ENCODE peak calls at places on chromosome 5, in four cellular contexts. X is hepatocyte, H is natural killer cell, R is PC-9. K is an unnamed sample.

GRCh38 chr5:149141957-149142851 is 911 bp downstream of the ABLIM3 start:
- DNase-seq in X (no peak), H (no peak), R (no peak), K (no peak)

GRCh38 chr5:110351451-110351850 is 375.0 kb downstream of the TMEM232 start:
- DNase-seq in X (no peak), H (no peak), R (no peak), K (no peak)

GRCh38 chr5:88256872-88257271 is 11.8 kb downstream of the TMEM161B start:
- DNase-seq in X (no peak), H (no peak), R (no peak), K (no peak)

GRCh38 chr5:176578391-176578808 is 29.3 kb downstream of the CDHR2 start:
- DNase-seq in X (peak; percentile 86), H (no peak), R (peak; percentile 86), K (no peak)

GRCh38 chr5:97133106-97133505 is 9.3 kb downstream of the LIX1 start:
- DNase-seq in X (no peak), H (no peak), R (no peak), K (no peak)

GRCh38 chr5:77645158-77645994 is 6.9 kb upstream of the OTP start:
- DNase-seq in X (peak; percentile 70), H (no peak), R (peak; percentile 50), K (peak; percentile 65)

GRCh38 chr5:17951392-17952169 is 317.3 kb downstream of the TAF11L14 start:
- DNase-seq in X (peak; percentile 16), H (no peak), R (peak; percentile 32), K (no peak)

GRCh38 chr5:68337235-68337634 is 121.7 kb downstream of the PIK3R1 start:
- DNase-seq in X (no peak), H (no peak), R (no peak), K (no peak)

GRCh38 chr5:133888625-133888991 is 79.8 kb downstream of the C5orf15 start:
- DNase-seq in X (no peak), H (no peak), R (no peak), K (no peak)

GRCh38 chr5:173474881-173475287 is 141.6 kb downstream of the BOD1 start:
- DNase-seq in X (no peak), H (no peak), R (no peak), K (no peak)

GRCh38 chr5:74851684-74852353 is 14.4 kb downstream of the FAM169A start:
- DNase-seq in X (no peak), H (no peak), R (no peak), K (no peak)

DNA sequence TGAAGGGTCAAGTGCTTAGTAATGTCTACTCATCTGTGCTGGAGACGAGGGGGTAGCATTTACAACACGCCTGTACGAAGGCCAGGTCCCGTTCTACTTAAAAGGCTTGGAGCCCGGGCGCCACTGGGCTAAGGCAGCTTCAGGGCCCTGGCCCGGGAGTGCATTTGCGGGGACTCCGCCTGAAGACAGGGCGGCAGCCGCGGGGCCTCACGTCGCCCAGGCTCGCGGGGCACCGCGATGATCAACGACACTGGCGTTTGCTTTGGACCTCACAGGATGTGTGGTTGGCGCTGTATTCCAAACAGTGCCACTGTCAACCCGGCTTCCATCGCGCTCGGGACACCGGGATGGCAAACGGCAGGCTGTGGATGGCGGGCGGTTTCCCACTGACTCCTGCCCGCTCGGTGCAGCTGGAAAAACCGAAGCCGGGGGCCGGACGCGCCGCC is 1.1 kb upstream of the TENT4A start:
- DNase-seq in X (peak; percentile 75), H (peak; percentile 48), R (peak; percentile 65), K (peak; percentile 75)
- TF ChIP-seq CTCF in X (peak; percentile 21), H (no peak), R (no peak), K (peak; percentile 26)

GRCh38 chr5:132489871-132490483 is 596 bp downstream of the IRF1 start:
- DNase-seq in X (peak; percentile 72), H (peak; percentile 60), R (no peak), K (peak; percentile 69)

GRCh38 chr5:132489051-132489770 is 1.4 kb downstream of the IRF1 start:
- DNase-seq in X (peak; percentile 6), H (peak; percentile 19), R (no peak), K (peak; percentile 42)

GRCh38 chr5:132491368-132492364 is 1.1 kb upstream of the IRF1 start:
- DNase-seq in X (peak; percentile 7), H (peak; percentile 22), R (no peak), K (peak; percentile 58)

GRCh38 chr5:132492386-132492785 is 1.8 kb upstream of the IRF1 start:
- DNase-seq in X (peak; percentile 1), H (no peak), R (no peak), K (no peak)

GRCh38 chr5:132490484-132491367 is at the start of gene IRF1:
- DNase-seq in X (peak; percentile 97), H (peak; percentile 98), R (peak; percentile 98), K (peak; percentile 97)
- TF ChIP-seq CTCF in X (no peak), H (no peak), R (no peak), K (no peak)

DNA sequence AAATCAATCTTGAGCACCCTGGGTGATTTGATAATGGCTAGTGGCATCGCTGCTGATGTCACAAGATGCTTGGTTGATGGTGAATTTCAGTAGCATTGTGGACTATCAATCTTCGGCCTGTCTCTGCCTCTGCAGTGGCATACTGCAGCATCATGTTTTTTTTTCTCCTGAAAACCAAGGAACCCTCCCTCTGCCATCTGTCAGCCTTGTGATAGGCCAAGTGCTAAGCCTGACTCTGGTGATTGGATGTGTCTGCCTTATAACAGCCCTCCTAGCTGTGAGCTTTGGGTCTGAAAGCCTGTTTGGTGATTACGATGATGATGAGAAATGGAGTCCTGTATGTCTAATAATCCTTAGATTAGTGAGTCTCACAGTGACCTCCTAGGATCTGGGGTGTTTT is 75.2 kb downstream of the NMUR2 start:
- DNase-seq in X (no peak), H (no peak), R (no peak), K (no peak)
- TF ChIP-seq CTCF in X (no peak), H (no peak), R (no peak), K (no peak)

GRCh38 chr5:143010335-143010734 is 240.2 kb downstream of the ARHGAP26 start:
- DNase-seq in X (no peak), H (no peak), R (no peak), K (no peak)

GRCh38 chr5:143016777-143017374 is 246.7 kb downstream of the ARHGAP26 start:
- DNase-seq in X (peak; percentile 44), H (no peak), R (peak; percentile 25), K (no peak)

GRCh38 chr5:143011621-143012020 is 241.4 kb downstream of the ARHGAP26 start:
- DNase-seq in X (no peak), H (no peak), R (no peak), K (no peak)

GRCh38 chr5:143013176-143013575 is 243.0 kb downstream of the ARHGAP26 start:
- DNase-seq in X (no peak), H (no peak), R (no peak), K (no peak)

DNA sequence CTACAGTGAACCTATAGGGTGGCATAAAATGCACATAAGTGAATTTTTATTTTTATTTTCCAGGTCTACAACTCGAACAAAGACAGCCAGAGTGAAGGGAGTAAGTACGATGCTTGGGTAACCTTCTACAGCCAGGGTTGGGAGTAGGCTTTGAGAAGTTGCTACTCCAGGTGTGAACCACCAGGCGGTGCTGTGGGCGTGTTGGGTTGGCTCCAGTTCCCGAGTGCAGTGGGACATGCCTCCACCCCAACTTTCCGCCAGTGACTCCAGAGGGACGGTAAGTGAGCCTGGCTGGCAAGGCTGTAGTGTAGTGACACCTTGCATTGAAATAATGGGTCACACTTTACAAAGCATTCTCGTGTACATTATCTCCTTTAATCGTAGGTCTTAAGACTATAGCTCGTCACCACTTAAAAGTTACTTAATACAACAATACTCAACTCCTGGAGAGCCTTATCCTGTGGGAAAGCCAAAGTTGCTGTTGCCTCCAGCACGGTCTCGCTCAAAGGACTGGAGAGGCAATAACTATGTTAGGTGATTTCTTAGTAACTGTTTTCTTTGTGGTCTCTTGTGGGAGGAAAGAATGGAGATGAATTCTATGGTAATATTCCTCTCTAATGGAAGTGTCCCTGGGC is 244.0 kb downstream of the ARHGAP26 start:
- DNase-seq in X (no peak), H (no peak), R (no peak), K (no peak)
- TF ChIP-seq CTCF in X (peak; percentile 25), H (no peak), R (peak; percentile 48), K (peak; percentile 64)

GRCh38 chr5:144395704-144396103 is 225.0 kb downstream of the KCTD16 start:
- DNase-seq in X (no peak), H (no peak), R (no peak), K (no peak)

GRCh38 chr5:144390133-144390532 is 219.5 kb downstream of the KCTD16 start:
- DNase-seq in X (peak; percentile 37), H (no peak), R (no peak), K (no peak)

GRCh38 chr5:144391044-144391443 is 220.4 kb downstream of the KCTD16 start:
- DNase-seq in X (no peak), H (no peak), R (no peak), K (no peak)

DNA sequence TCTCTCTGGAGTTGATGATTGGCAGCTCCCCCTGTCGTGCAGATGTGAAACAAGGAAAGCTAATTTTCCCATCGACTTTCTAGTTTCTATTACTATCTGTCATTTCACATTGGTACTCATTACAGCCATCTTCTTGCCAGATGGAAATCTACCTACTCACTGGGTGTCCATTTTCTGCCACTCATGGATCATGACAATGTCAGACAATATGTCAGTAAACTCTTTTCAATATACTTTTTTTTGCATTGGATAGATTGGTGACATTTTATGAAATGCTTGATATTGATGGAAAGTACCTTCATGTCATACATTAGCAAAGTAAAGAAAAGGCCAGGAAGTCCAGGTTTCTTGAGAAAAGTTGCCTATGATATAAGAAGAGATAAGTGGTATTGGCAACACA is 223.4 kb downstream of the KCTD16 start:
- DNase-seq in X (no peak), H (no peak), R (no peak), K (no peak)
- TF ChIP-seq CTCF in X (no peak), H (no peak), R (no peak), K (no peak)

K was measured in type B pancreatic cell.